ENCODE peak calls at places on chromosomes 5 and 9, in ten cellular contexts. N, O, V, P, D, R, M, H, Q and I are unnamed samples.

GRCh38 chr9:26744362-26744965 is 148.1 kb downstream of the CAAP1 start:
- DNase-seq in N (peak), O (peak), V (no peak), P (no peak), D (no peak), R (peak), M (no peak), H (peak), Q (peak), I (no peak)

GRCh38 chr5:179858241-179858585 is 404 bp downstream of the MRNIP start:
- DNase-seq in N (peak), O (peak), V (no peak), P (peak), D (no peak), R (peak), M (no peak), H (no peak), Q (peak), I (peak)

GRCh38 chr9:8727191-8727590 is 927.6 kb upstream of the DMAC1 start:
- DNase-seq in N (no peak), O (no peak), V (no peak), P (no peak), D (no peak), R (no peak), M (no peak), H (no peak), Q (no peak), I (no peak)

GRCh38 chr5:133853972-133854371 is 114.5 kb downstream of the C5orf15 start:
- DNase-seq in N (no peak), O (no peak), V (no peak), P (no peak), D (no peak), R (no peak), M (no peak), H (no peak), Q (peak), I (no peak)

GRCh38 chr9:81083062-81083461 is 606.3 kb downstream of the TLE1 start:
- DNase-seq in N (no peak), O (no peak), V (no peak), P (no peak), D (no peak), R (peak), M (no peak), H (no peak), Q (no peak), I (peak)

GRCh38 chr5:13921573-13921972 is 22.9 kb downstream of the DNAH5 start:
- DNase-seq in N (no peak), O (peak), V (no peak), P (no peak), D (no peak), R (no peak), M (no peak), H (no peak), Q (no peak), I (no peak)

GRCh38 chr9:25117791-25118190 is 560.5 kb downstream of the TUSC1 start:
- DNase-seq in N (no peak), O (no peak), V (no peak), P (no peak), D (no peak), R (no peak), M (no peak), H (no peak), Q (no peak), I (no peak)

GRCh38 chr9:136002886-136003285 is 41.7 kb upstream of the UBAC1 start:
- DNase-seq in N (no peak), O (peak), V (no peak), P (no peak), D (no peak), R (no peak), M (no peak), H (no peak), Q (no peak), I (no peak)

GRCh38 chr9:126981218-126981617 is 66.6 kb downstream of the RALGPS1 start:
- DNase-seq in N (no peak), O (no peak), V (no peak), P (no peak), D (no peak), R (no peak), M (no peak), H (no peak), Q (no peak), I (no peak)

GRCh38 chr9:19595003-19595402 is 186.2 kb downstream of the ACER2 start:
- DNase-seq in N (no peak), O (no peak), V (no peak), P (no peak), D (no peak), R (no peak), M (no peak), H (no peak), Q (no peak), I (no peak)

GRCh38 chr5:124747770-124748686 is 1.6 kb upstream of the ZNF608 start:
- DNase-seq in N (no peak), O (no peak), V (no peak), P (no peak), D (peak), R (no peak), M (no peak), H (no peak), Q (no peak), I (no peak)

GRCh38 chr9:19284729-19285128 is 54.2 kb downstream of the DENND4C start:
- DNase-seq in N (no peak), O (no peak), V (no peak), P (no peak), D (no peak), R (no peak), M (no peak), H (no peak), Q (no peak), I (no peak)

GRCh38 chr9:2800385-2801179 is 43.3 kb downstream of the PUM3 start:
- DNase-seq in N (no peak), O (peak), V (no peak), P (no peak), D (no peak), R (no peak), M (no peak), H (no peak), Q (no peak), I (peak)

GRCh38 chr5:72956324-72957140 is 691 bp downstream of the FCHO2 start:
- DNase-seq in N (peak), O (peak), V (peak), P (peak), D (peak), R (peak), M (peak), H (no peak), Q (peak), I (peak)

GRCh38 chr9:90099262-90099982 is 494.6 kb downstream of the GADD45G start:
- DNase-seq in N (no peak), O (peak), V (no peak), P (no peak), D (no peak), R (peak), M (peak), H (no peak), Q (peak), I (peak)

GRCh38 chr5:157308826-157309465 is 43.0 kb downstream of the CYFIP2 start:
- DNase-seq in N (no peak), O (peak), V (no peak), P (no peak), D (no peak), R (no peak), M (no peak), H (no peak), Q (no peak), I (peak)

GRCh38 chr5:42715791-42716190 is 40.8 kb upstream of the CCDC152 start:
- DNase-seq in N (no peak), O (peak), V (no peak), P (no peak), D (no peak), R (no peak), M (no peak), H (no peak), Q (no peak), I (peak)

GRCh38 chr5:57862471-57863282 is 380.1 kb upstream of the ACTBL2 start:
- DNase-seq in N (no peak), O (peak), V (no peak), P (no peak), D (peak), R (no peak), M (no peak), H (no peak), Q (no peak), I (no peak)

GRCh38 chr5:124560370-124560769 is 186.1 kb downstream of the ZNF608 start:
- DNase-seq in N (no peak), O (no peak), V (no peak), P (no peak), D (no peak), R (no peak), M (no peak), H (no peak), Q (no peak), I (no peak)

GRCh38 chr5:172527559-172527958 is 73.2 kb upstream of the SH3PXD2B start:
- DNase-seq in N (no peak), O (peak), V (no peak), P (no peak), D (no peak), R (no peak), M (no peak), H (no peak), Q (peak), I (no peak)

GRCh38 chr5:178793696-178794095 is 63.2 kb upstream of the ZNF354A start:
- DNase-seq in N (no peak), O (no peak), V (no peak), P (no peak), D (no peak), R (no peak), M (no peak), H (no peak), Q (no peak), I (no peak)

GRCh38 chr9:73565833-73566465 is 414.3 kb downstream of the ANXA1 start:
- DNase-seq in N (peak), O (no peak), V (no peak), P (no peak), D (no peak), R (peak), M (peak), H (no peak), Q (no peak), I (peak)

GRCh38 chr9:135216666-135217431 is 129.4 kb downstream of the OLFM1 start:
- DNase-seq in N (no peak), O (no peak), V (peak), P (no peak), D (no peak), R (no peak), M (no peak), H (no peak), Q (no peak), I (no peak)

GRCh38 chr9:38141751-38142150 is 72.7 kb upstream of the SHB start:
- DNase-seq in N (no peak), O (peak), V (no peak), P (no peak), D (no peak), R (no peak), M (no peak), H (no peak), Q (no peak), I (no peak)

GRCh38 chr5:98938459-98938858 is 9.7 kb upstream of the CHD1 start:
- DNase-seq in N (no peak), O (peak), V (no peak), P (no peak), D (peak), R (no peak), M (no peak), H (no peak), Q (no peak), I (no peak)

GRCh38 chr9:115306860-115307259 is 188.9 kb upstream of the TNC start:
- DNase-seq in N (no peak), O (no peak), V (no peak), P (no peak), D (no peak), R (no peak), M (no peak), H (no peak), Q (no peak), I (no peak)

GRCh38 chr9:69134412-69134811 is 39.7 kb upstream of the TJP2 start:
- DNase-seq in N (no peak), O (no peak), V (no peak), P (no peak), D (peak), R (no peak), M (no peak), H (no peak), Q (peak), I (no peak)

GRCh38 chr5:57207681-57208080 is 33.8 kb downstream of the GPBP1 start:
- DNase-seq in N (no peak), O (no peak), V (no peak), P (no peak), D (peak), R (no peak), M (no peak), H (no peak), Q (no peak), I (no peak)

GRCh38 chr9:7147136-7148090 is 389.6 kb downstream of the KDM4C start:
- DNase-seq in N (no peak), O (no peak), V (peak), P (no peak), D (peak), R (no peak), M (peak), H (no peak), Q (no peak), I (no peak)

GRCh38 chr9:92506184-92506857 is 24.0 kb upstream of the ASPN start:
- DNase-seq in N (no peak), O (peak), V (peak), P (no peak), D (no peak), R (no peak), M (no peak), H (no peak), Q (no peak), I (peak)

GRCh38 chr9:35599763-35600604 is 5.1 kb upstream of the TESK1 start:
- DNase-seq in N (no peak), O (no peak), V (peak), P (no peak), D (no peak), R (no peak), M (no peak), H (no peak), Q (no peak), I (peak)

GRCh38 chr9:80556631-80557030 is 984.9 kb downstream of the TLE4 start:
- DNase-seq in N (no peak), O (no peak), V (no peak), P (no peak), D (no peak), R (no peak), M (no peak), H (no peak), Q (no peak), I (no peak)

GRCh38 chr5:81233080-81233634 is at the start of gene CKMT2:
- DNase-seq in N (no peak), O (peak), V (peak), P (no peak), D (peak), R (no peak), M (peak), H (no peak), Q (peak), I (no peak)

GRCh38 chr5:119378075-119378699 is 22.4 kb downstream of the TNFAIP8 start:
- DNase-seq in N (no peak), O (peak), V (no peak), P (no peak), D (no peak), R (no peak), M (no peak), H (no peak), Q (no peak), I (no peak)

GRCh38 chr5:80249876-80250275 is 6.0 kb downstream of the SERINC5 start:
- DNase-seq in N (no peak), O (no peak), V (no peak), P (no peak), D (no peak), R (peak), M (no peak), H (no peak), Q (no peak), I (no peak)

GRCh38 chr9:83285836-83286235 is 222.9 kb upstream of the RASEF start:
- DNase-seq in N (no peak), O (no peak), V (no peak), P (no peak), D (no peak), R (no peak), M (no peak), H (no peak), Q (no peak), I (no peak)

GRCh38 chr5:16787278-16787677 is 148.8 kb downstream of the MYO10 start:
- DNase-seq in N (no peak), O (no peak), V (no peak), P (no peak), D (no peak), R (peak), M (no peak), H (no peak), Q (no peak), I (no peak)

GRCh38 chr9:78707481-78707977 is 410.6 kb downstream of the PSAT1 start:
- DNase-seq in N (no peak), O (peak), V (no peak), P (no peak), D (no peak), R (no peak), M (no peak), H (no peak), Q (no peak), I (peak)

GRCh38 chr5:3537942-3538341 is 57.7 kb upstream of the IRX1 start:
- DNase-seq in N (no peak), O (no peak), V (no peak), P (no peak), D (no peak), R (no peak), M (no peak), H (no peak), Q (no peak), I (no peak)

GRCh38 chr5:125549322-125549871 is 803.0 kb upstream of the ZNF608 start:
- DNase-seq in N (no peak), O (no peak), V (no peak), P (no peak), D (no peak), R (no peak), M (no peak), H (no peak), Q (no peak), I (no peak)